ENCODE peak calls at places on chromosomes 13 and 19, in six cellular contexts. One of them, this sample, is unnamed.

GRCh38 chr13:40220299-40220935 is 446.0 kb downstream of the FOXO1 start:
- DNase-seq in transverse colon: no peak
- DNase-seq in psoas muscle: no peak
- DNase-seq in AG04450: no peak
- DNase-seq in sigmoid colon: no peak
- DNase-seq in IMR-90: no peak
- DNase-seq in this sample: no peak

GRCh38 chr19:11324079-11324661 is 15.3 kb downstream of the RAB3D start:
- DNase-seq in sigmoid colon: peak; percentile 92
- DNase-seq in IMR-90: peak; percentile 94
- DNase-seq in psoas muscle: peak; percentile 79
- DNase-seq in transverse colon: peak; percentile 81
- DNase-seq in AG04450: peak; percentile 65
- DNase-seq in this sample: peak; percentile 53

GRCh38 chr19:47315125-47315821 is 5.6 kb downstream of the C5AR1 start:
- DNase-seq in psoas muscle: peak; percentile 62
- DNase-seq in AG04450: peak; percentile 77
- DNase-seq in sigmoid colon: peak; percentile 81
- DNase-seq in IMR-90: peak; percentile 97
- DNase-seq in transverse colon: peak; percentile 44
- DNase-seq in this sample: peak; percentile 61

GRCh38 chr13:33764716-33765115 is 53.2 kb upstream of the RFC3 start:
- DNase-seq in psoas muscle: no peak
- DNase-seq in sigmoid colon: no peak
- DNase-seq in AG04450: no peak
- DNase-seq in IMR-90: no peak
- DNase-seq in transverse colon: peak; percentile 9
- DNase-seq in this sample: no peak

GRCh38 chr13:95533545-95534135 is 18.9 kb upstream of the CLDN10 start:
- DNase-seq in psoas muscle: no peak
- DNase-seq in AG04450: no peak
- DNase-seq in sigmoid colon: no peak
- DNase-seq in IMR-90: no peak
- DNase-seq in transverse colon: peak; percentile 15
- DNase-seq in this sample: no peak

GRCh38 chr19:48123907-48124675 is 13.5 kb upstream of the PLA2G4C start:
- DNase-seq in AG04450: peak; percentile 15
- DNase-seq in IMR-90: peak; percentile 73
- DNase-seq in transverse colon: no peak
- DNase-seq in sigmoid colon: no peak
- DNase-seq in psoas muscle: no peak
- DNase-seq in this sample: no peak

GRCh38 chr13:59450218-59450617 is 713.5 kb downstream of the DIAPH3 start:
- DNase-seq in IMR-90: no peak
- DNase-seq in sigmoid colon: no peak
- DNase-seq in psoas muscle: no peak
- DNase-seq in transverse colon: no peak
- DNase-seq in AG04450: no peak
- DNase-seq in this sample: no peak

GRCh38 chr19:10295305-10295846 is 5.6 kb downstream of the ICAM5 start:
- DNase-seq in sigmoid colon: no peak
- DNase-seq in AG04450: no peak
- DNase-seq in psoas muscle: no peak
- DNase-seq in transverse colon: peak; percentile 74
- DNase-seq in IMR-90: no peak
- DNase-seq in this sample: no peak

GRCh38 chr19:40464059-40465024 is 1.2 kb downstream of the BLVRB start:
- DNase-seq in sigmoid colon: peak; percentile 92
- DNase-seq in transverse colon: peak; percentile 93
- DNase-seq in IMR-90: peak; percentile 88
- DNase-seq in AG04450: peak; percentile 77
- DNase-seq in psoas muscle: peak; percentile 84
- DNase-seq in this sample: peak; percentile 82
- H3K4me3 ChIP-seq in sigmoid colon: peak overlapping the region; percentile 75
- H3K4me3 ChIP-seq in transverse colon: peak overlapping the region; percentile 79
- H3K4me3 ChIP-seq in IMR-90: peak overlapping the region; percentile 68
- H3K4me3 ChIP-seq in AG04450: peak overlapping the region; percentile 74
- H3K4me3 ChIP-seq in psoas muscle: peak overlapping the region; percentile 85
- H3K4me3 ChIP-seq in this sample: peak overlapping the region; percentile 90

GRCh38 chr19:5125797-5126497 is 157.0 kb downstream of the KDM4B start:
- DNase-seq in sigmoid colon: no peak
- DNase-seq in psoas muscle: no peak
- DNase-seq in AG04450: no peak
- DNase-seq in IMR-90: peak; percentile 4
- DNase-seq in transverse colon: no peak
- DNase-seq in this sample: no peak
- H3K27ac ChIP-seq in sigmoid colon: no peak overlapping the region
- H3K27ac ChIP-seq in psoas muscle: no peak overlapping the region
- H3K27ac ChIP-seq in AG04450: no peak overlapping the region
- H3K27ac ChIP-seq in IMR-90: no peak overlapping the region
- H3K27ac ChIP-seq in transverse colon: no peak overlapping the region
- H3K27ac ChIP-seq in this sample: no peak overlapping the region

GRCh38 chr19:2743099-2743498 is 3.3 kb upstream of the SLC39A3 start:
- DNase-seq in IMR-90: no peak
- DNase-seq in sigmoid colon: no peak
- DNase-seq in transverse colon: no peak
- DNase-seq in psoas muscle: no peak
- DNase-seq in AG04450: no peak
- DNase-seq in this sample: no peak
- TF ChIP-seq CTCF in IMR-90: no peak
- TF ChIP-seq CTCF in sigmoid colon: no peak
- TF ChIP-seq CTCF in transverse colon: no peak
- TF ChIP-seq CTCF in psoas muscle: no peak
- TF ChIP-seq CTCF in AG04450: no peak
- TF ChIP-seq CTCF in this sample: no peak

GRCh38 chr13:83162493-83162892 is 719.8 kb downstream of the SLITRK1 start:
- DNase-seq in transverse colon: no peak
- DNase-seq in AG04450: no peak
- DNase-seq in IMR-90: peak; percentile 17
- DNase-seq in sigmoid colon: no peak
- DNase-seq in psoas muscle: no peak
- DNase-seq in this sample: no peak
- H3K4me3 ChIP-seq in transverse colon: no peak overlapping the region
- H3K4me3 ChIP-seq in AG04450: no peak overlapping the region
- H3K4me3 ChIP-seq in IMR-90: no peak overlapping the region
- H3K4me3 ChIP-seq in sigmoid colon: no peak overlapping the region
- H3K4me3 ChIP-seq in psoas muscle: no peak overlapping the region
- H3K4me3 ChIP-seq in this sample: no peak overlapping the region